ENCODE peak calls at places on chromosome 13, in ten cellular contexts. J is ovary, Q is heart left ventricle, I is K562, V is body of pancreas, E is stomach, B is A549, S is IMR-90, U is right lobe of liver, A is tibial nerve. L is an unnamed sample.
A peak's percentile ranks its signal among the peaks of the same experiment; 100 is the strongest.

GRCh38 chr13:67410645-67411044 is 180.5 kb upstream of the PCDH9 start:
- DNase-seq in J (no peak), Q (no peak), I (no peak), V (no peak), E (no peak), B (no peak), S (no peak), U (no peak), A (no peak), L (no peak)

GRCh38 chr13:73542446-73542845 is 483.6 kb downstream of the KLF5 start:
- DNase-seq in J (no peak), Q (no peak), I (no peak), V (no peak), E (no peak), B (no peak), S (no peak), U (no peak), A (no peak), L (no peak)

GRCh38 chr13:69796256-69796655 is 311.4 kb upstream of the ATXN8OS start:
- DNase-seq in J (no peak), Q (no peak), I (no peak), V (no peak), E (no peak), B (no peak), S (no peak), U (no peak), A (no peak), L (no peak)

GRCh38 chr13:94548382-94549240 is 47.3 kb downstream of the TGDS start:
- DNase-seq in J (peak; percentile 61), Q (peak; percentile 72), I (peak; percentile 11), V (peak; percentile 53), E (peak; percentile 32), B (peak; percentile 43), S (peak; percentile 29), U (peak; percentile 72), A (peak; percentile 14), L (peak; percentile 68)

GRCh38 chr13:72586519-72586918 is 140.9 kb downstream of the MZT1 start:
- DNase-seq in J (no peak), Q (no peak), I (no peak), V (no peak), E (no peak), B (no peak), S (no peak), U (no peak), A (no peak), L (no peak)

GRCh38 chr13:24083722-24084421 is 76.6 kb upstream of the SPATA13 start:
- DNase-seq in J (no peak), Q (no peak), I (no peak), V (no peak), E (no peak), B (no peak), S (no peak), U (no peak), A (no peak), L (no peak)

GRCh38 chr13:35953537-35954206 is 177.5 kb downstream of the DCLK1 start:
- DNase-seq in J (peak; percentile 77), Q (no peak), I (peak; percentile 14), V (peak; percentile 52), E (peak; percentile 38), B (peak; percentile 7), S (peak; percentile 94), U (peak; percentile 46), A (peak; percentile 70), L (peak; percentile 4)

GRCh38 chr13:110269509-110270185 is 37.3 kb downstream of the COL4A1 start:
- DNase-seq in J (no peak), Q (no peak), I (no peak), V (no peak), E (no peak), B (no peak), S (no peak), U (no peak), A (no peak), L (no peak)

GRCh38 chr13:85520445-85520844 is 278.8 kb downstream of the SLITRK6 start:
- DNase-seq in J (no peak), Q (no peak), I (no peak), V (no peak), E (no peak), B (no peak), S (peak; percentile 79), U (no peak), A (no peak), L (no peak)

GRCh38 chr13:31625115-31625514 is 114.2 kb upstream of the RXFP2 start:
- DNase-seq in J (no peak), Q (no peak), I (no peak), V (no peak), E (no peak), B (no peak), S (no peak), U (no peak), A (no peak), L (no peak)

GRCh38 chr13:104837756-104838155 is 1697.7 kb downstream of the EFNB2 start:
- DNase-seq in J (no peak), Q (no peak), I (no peak), V (no peak), E (no peak), B (no peak), S (no peak), U (no peak), A (no peak), L (no peak)
- TF ChIP-seq POLR2A in J (no peak), Q (no peak), I (no peak), V (no peak), E (no peak), B (no peak), S (no peak), U (no peak), A (no peak), L (no peak)

GRCh38 chr13:52652170-52652979 is at the start of gene SUGT1:
- DNase-seq in J (peak; percentile 96), Q (peak; percentile 98), I (peak; percentile 85), V (peak; percentile 96), E (peak; percentile 98), B (peak; percentile 60), S (peak; percentile 97), U (peak; percentile 98), A (peak; percentile 93), L (peak; percentile 97)
- TF ChIP-seq POLR2A in J (no peak), Q (no peak), I (peak; percentile 82), V (peak; percentile 86), E (no peak), B (peak; percentile 75), S (peak; percentile 91), U (peak; percentile 90), A (peak; percentile 62), L (peak; percentile 93)

GRCh38 chr13:42378383-42378780 is 106.4 kb downstream of the AKAP11 start:
- DNase-seq in J (no peak), Q (no peak), I (no peak), V (no peak), E (no peak), B (no peak), S (no peak), U (no peak), A (no peak), L (no peak)
- TF ChIP-seq POLR2A in J (no peak), Q (no peak), I (no peak), V (no peak), E (no peak), B (no peak), S (no peak), U (no peak), A (no peak), L (no peak)

GRCh38 chr13:27170521-27171243 is 929 bp downstream of the USP12 start:
- DNase-seq in J (peak; percentile 42), Q (peak; percentile 70), I (peak; percentile 32), V (peak; percentile 40), E (peak; percentile 34), B (peak; percentile 15), S (no peak), U (peak; percentile 65), A (no peak), L (peak; percentile 57)
- TF ChIP-seq POLR2A in J (no peak), Q (no peak), I (no peak), V (peak; percentile 37), E (no peak), B (no peak), S (peak; percentile 65), U (no peak), A (no peak), L (no peak)

GRCh38 chr13:30463820-30464495 is 1.8 kb downstream of the HMGB1 start:
- DNase-seq in J (no peak), Q (peak; percentile 80), I (peak; percentile 15), V (peak; percentile 69), E (peak; percentile 61), B (no peak), S (peak; percentile 50), U (peak; percentile 77), A (peak; percentile 18), L (peak; percentile 68)
- TF ChIP-seq POLR2A in J (no peak), Q (no peak), I (peak; percentile 36), V (peak; percentile 57), E (no peak), B (no peak), S (peak; percentile 1), U (no peak), A (no peak), L (no peak)

GRCh38 chr13:112711528-112712265 is 21.9 kb downstream of the ATP11A start:
- DNase-seq in J (peak; percentile 96), Q (no peak), I (peak; percentile 94), V (peak; percentile 85), E (peak; percentile 74), B (peak; percentile 87), S (peak; percentile 98), U (peak; percentile 73), A (peak; percentile 80), L (peak; percentile 93)

GRCh38 chr13:112714366-112714765 is 24.5 kb downstream of the ATP11A start:
- DNase-seq in J (no peak), Q (no peak), I (no peak), V (no peak), E (peak; percentile 20), B (no peak), S (no peak), U (peak; percentile 34), A (no peak), L (no peak)

GRCh38 chr13:112714772-112715569 is 25.1 kb downstream of the ATP11A start:
- DNase-seq in J (no peak), Q (no peak), I (no peak), V (no peak), E (peak; percentile 7), B (no peak), S (no peak), U (peak; percentile 43), A (no peak), L (peak; percentile 63)

GRCh38 chr13:112712451-112712881 is 22.6 kb downstream of the ATP11A start:
- DNase-seq in J (no peak), Q (no peak), I (no peak), V (no peak), E (no peak), B (no peak), S (no peak), U (peak; percentile 44), A (no peak), L (peak; percentile 42)

DNA sequence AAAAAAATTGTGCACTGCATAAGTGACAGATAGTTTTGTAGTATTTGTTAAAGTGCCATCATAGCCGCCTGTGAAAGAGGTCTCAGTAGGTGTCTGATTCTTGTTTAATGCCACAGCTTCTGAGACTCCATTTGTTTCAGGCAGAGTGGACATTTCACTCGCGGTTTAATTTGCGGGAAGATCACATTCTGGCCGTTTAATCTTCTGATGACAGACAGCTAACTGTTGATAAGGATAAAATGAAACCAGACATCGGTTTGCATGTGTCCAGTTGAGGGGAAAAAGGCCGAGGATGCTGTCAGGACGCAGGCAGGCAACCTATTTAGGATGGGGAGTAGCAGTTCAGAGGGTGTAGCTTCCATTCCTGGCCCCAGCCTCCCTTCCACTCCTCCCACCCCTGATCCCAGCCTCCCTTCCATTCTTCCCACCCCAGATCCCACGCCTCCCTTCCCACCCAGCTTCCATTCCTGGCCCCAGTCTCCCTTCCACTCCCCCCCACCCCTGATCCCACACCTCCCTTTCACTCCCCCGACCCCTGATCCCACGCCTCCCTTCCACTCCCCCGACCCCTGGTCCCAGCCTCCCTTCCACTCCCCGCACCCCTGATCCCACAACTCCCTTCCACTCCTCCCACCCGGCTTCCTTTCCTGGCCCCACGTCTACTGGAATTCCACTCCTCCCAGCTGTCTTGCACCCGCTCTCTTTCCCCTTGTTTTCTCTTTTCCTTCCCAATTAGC is 23.8 kb downstream of the ATP11A start:
- DNase-seq in J (no peak), Q (no peak), I (no peak), V (no peak), E (no peak), B (no peak), S (no peak), U (peak; percentile 28), A (no peak), L (peak; percentile 78)
- TF ChIP-seq POLR2A in J (no peak), Q (no peak), I (no peak), V (no peak), E (no peak), B (no peak), S (no peak), U (no peak), A (no peak), L (no peak)